ENCODE peak calls at places on chromosomes 11 and 22, in seven cellular contexts. D is K562, K is fibroblast of mammary gland, U is WTC11, W is pancreas, C is HL-60, Z is body of pancreas. S is an unnamed sample.

GRCh38 chr11:40054631-40055030 is 1404.8 kb downstream of the LRRC4C start:
- DNase-seq in K (no peak), U (no peak), D (no peak), Z (no peak), C (no peak), W (no peak), S (no peak)

GRCh38 chr22:30866811-30867271 is 101.7 kb downstream of the MORC2 start:
- DNase-seq in W (no peak), U (no peak), K (no peak), D (no peak), Z (no peak), C (no peak), S (no peak)

GRCh38 chr11:22244986-22245592 is 52.2 kb downstream of the ANO5 start:
- DNase-seq in W (peak), D (peak), K (peak), C (no peak), U (peak), Z (peak), S (peak)

GRCh38 chr11:89159974-89160373 is 17.7 kb upstream of the TYR start:
- DNase-seq in W (no peak), Z (no peak), U (no peak), K (no peak), C (no peak), D (no peak), S (no peak)

GRCh38 chr22:43446881-43447280 is 35.1 kb downstream of the MPPED1 start:
- DNase-seq in U (no peak), D (no peak), C (no peak), W (no peak), K (no peak), Z (peak), S (no peak)

GRCh38 chr11:69949327-69949726 is 128.8 kb upstream of the ANO1 start:
- DNase-seq in Z (peak), W (no peak), C (no peak), D (peak), U (no peak), K (peak), S (no peak)

GRCh38 chr11:68312780-68313573 is 586 bp downstream of the LRP5 start:
- DNase-seq in Z (peak), U (no peak), W (peak), K (no peak), D (peak), C (no peak), S (no peak)

GRCh38 chr11:19648321-19648720 is 64.3 kb upstream of the NAV2 start:
- DNase-seq in U (no peak), W (no peak), Z (no peak), C (no peak), D (no peak), K (no peak), S (no peak)

GRCh38 chr11:121814962-121815361 is 301.1 kb downstream of the BLID start:
- DNase-seq in W (no peak), C (no peak), U (no peak), K (peak), D (no peak), Z (no peak), S (no peak)

GRCh38 chr11:57779275-57779674 is 17.7 kb downstream of the CTNND1 start:
- DNase-seq in Z (peak), C (no peak), K (no peak), W (no peak), U (peak), D (no peak), S (no peak)

GRCh38 chr11:64501500-64502427 is 89.3 kb upstream of the SLC22A12 start:
- DNase-seq in C (no peak), K (no peak), Z (no peak), U (no peak), W (no peak), D (peak), S (no peak)

GRCh38 chr11:64918056-64918455 is 1.0 kb upstream of the ATG2A start:
- DNase-seq in Z (no peak), K (peak), C (no peak), D (peak), U (no peak), W (no peak), S (no peak)

GRCh38 chr11:71112990-71113389 is 139.4 kb downstream of the SHANK2 start:
- DNase-seq in K (no peak), W (no peak), D (no peak), U (no peak), Z (peak), C (no peak), S (no peak)

GRCh38 chr22:23769321-23769965 is 1.7 kb upstream of the CHCHD10 start:
- DNase-seq in Z (no peak), W (no peak), K (no peak), C (no peak), D (no peak), U (no peak), S (no peak)

GRCh38 chr11:2779981-2780849 is 80.4 kb upstream of the KCNQ1OT1 start:
- DNase-seq in K (no peak), U (peak), Z (peak), C (no peak), W (peak), D (peak), S (peak)

GRCh38 chr11:131668867-131669780 is 298.7 kb downstream of the NTM start:
- DNase-seq in D (peak), Z (peak), C (peak), K (peak), W (no peak), U (peak), S (no peak)

GRCh38 chr11:19951558-19952083 is 208.7 kb downstream of the DBX1 start:
- DNase-seq in K (peak), D (peak), W (no peak), U (no peak), Z (no peak), C (peak), S (no peak)

GRCh38 chr11:66268953-66269906 is 791 bp downstream of the RAB1B start:
- DNase-seq in Z (no peak), U (peak), C (peak), D (peak), K (peak), W (peak), S (no peak)

GRCh38 chr11:35786918-35787557 is 124.5 kb downstream of the TRIM44 start:
- DNase-seq in K (peak), U (peak), Z (no peak), W (no peak), C (no peak), D (no peak), S (no peak)

GRCh38 chr11:3953327-3953726 is 97.9 kb downstream of the STIM1 start:
- DNase-seq in K (no peak), Z (no peak), W (no peak), D (no peak), U (no peak), C (no peak), S (no peak)

GRCh38 chr11:46117842-46118241 is 3.4 kb downstream of the PHF21A start:
- DNase-seq in W (no peak), Z (no peak), U (no peak), C (no peak), K (no peak), D (peak), S (no peak)
- TF ChIP-seq CTCF in W (no peak), Z (no peak), U (no peak), C (no peak), K (peak), D (no peak), S (peak)

DNA sequence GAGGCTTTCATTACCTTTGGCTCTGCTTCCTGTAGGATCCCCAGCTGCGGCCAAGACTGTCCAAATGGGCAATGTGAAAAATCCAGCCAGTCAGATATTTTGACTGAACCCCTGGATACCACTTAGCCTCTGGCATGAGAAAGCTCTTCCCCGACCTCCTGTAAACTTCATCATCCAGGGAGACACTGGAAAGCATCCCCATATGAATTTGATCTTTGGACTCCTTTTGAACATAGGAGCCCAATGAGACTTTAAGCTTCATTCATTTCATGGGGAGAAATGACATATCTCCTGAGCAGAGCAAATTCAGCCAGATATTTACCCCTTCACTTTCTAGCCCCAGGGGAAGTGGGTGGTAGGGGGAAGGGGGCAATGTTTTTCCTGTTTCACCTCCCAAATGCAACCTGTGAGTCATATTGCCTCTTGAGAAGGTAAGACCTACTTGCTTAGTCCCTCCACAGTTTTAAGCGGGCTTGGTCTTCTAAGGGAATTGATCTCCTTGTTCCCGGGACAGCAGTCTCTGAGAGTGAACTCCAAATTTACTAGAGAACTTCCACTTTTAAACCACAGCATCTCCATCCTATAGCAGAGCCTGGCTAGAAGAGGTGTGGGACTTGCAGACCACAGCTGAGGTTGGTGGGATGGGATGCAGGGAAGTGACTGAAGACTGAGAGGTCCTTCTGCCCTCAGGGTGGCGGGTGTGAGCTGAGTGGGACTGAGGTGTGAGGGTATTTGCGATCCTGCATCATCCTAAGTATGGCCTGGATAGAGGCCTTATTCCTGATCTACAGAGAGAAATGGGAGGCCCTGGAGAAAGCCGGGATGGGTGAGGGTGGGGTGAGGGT is 20.3 kb upstream of the POU2AF1 start:
- DNase-seq in C (no peak), K (no peak), U (no peak), W (no peak), Z (no peak), D (no peak), S (no peak)
- TF ChIP-seq CTCF in C (no peak), K (no peak), U (no peak), W (no peak), Z (no peak), D (no peak), S (no peak)

GRCh38 chr11:27512238-27512637 is 5.7 kb upstream of the LIN7C start:
- DNase-seq in W (no peak), K (no peak), U (no peak), C (no peak), Z (no peak), D (no peak), S (no peak)
- TF ChIP-seq CTCF in W (no peak), K (no peak), U (no peak), C (no peak), Z (no peak), D (no peak), S (no peak)

DNA sequence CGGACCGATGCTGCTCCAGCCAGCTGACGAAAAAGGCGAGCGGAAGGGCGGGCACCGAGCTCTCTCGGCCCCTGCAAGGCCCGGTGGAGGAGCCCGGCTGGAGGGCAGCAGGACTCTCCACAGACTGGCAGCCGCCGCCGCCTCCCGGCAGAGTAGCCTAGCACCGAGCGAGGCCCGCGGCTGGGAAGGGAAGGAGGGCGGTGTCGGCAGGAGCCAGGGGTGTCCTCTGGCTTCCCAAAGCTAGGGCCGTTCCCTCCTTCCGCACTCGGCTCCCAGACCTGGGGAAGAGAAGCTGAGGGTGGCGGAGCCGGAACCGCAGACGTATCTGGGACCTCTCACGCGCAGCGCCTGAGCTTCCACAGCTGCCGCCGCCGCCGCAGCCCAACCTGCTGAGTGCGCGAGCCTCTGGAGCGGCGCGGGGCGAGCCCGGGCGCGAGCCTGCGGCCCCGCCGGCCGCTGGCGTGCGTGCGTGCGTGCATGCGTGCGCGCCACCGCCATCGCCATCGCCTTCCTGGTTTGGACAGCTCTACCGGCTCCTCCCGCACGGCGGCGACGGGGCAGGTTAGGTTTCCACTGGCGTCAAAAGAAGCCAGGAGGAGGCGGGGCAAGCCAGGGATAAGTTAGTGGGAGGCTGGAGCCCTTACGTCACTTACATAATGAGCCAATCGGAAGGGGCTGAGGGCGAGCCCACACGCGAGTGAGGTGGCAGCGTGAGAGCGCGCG is at the start of gene RAB6A:
- DNase-seq in K (peak), U (peak), C (peak), Z (peak), D (peak), W (peak), S (peak)
- TF ChIP-seq CTCF in K (no peak), U (no peak), C (no peak), Z (peak), D (peak), W (no peak), S (no peak)

GRCh38 chr11:76698321-76699043 is 27.9 kb upstream of the LRRC32 start:
- DNase-seq in Z (no peak), C (no peak), W (no peak), U (peak), D (peak), K (no peak), S (no peak)
- TF ChIP-seq CTCF in Z (no peak), C (no peak), W (no peak), U (peak), D (peak), K (peak), S (peak)

GRCh38 chr22:21657361-21658118 is 8.3 kb upstream of the PPIL2 start:
- DNase-seq in K (no peak), Z (peak), U (peak), W (peak), D (peak), C (peak), S (no peak)
- TF ChIP-seq CTCF in K (no peak), Z (peak), U (no peak), W (no peak), D (peak), C (peak), S (peak)

GRCh38 chr11:27184458-27185312 is 144.1 kb downstream of the BBOX1 start:
- DNase-seq in W (no peak), K (no peak), U (no peak), C (no peak), D (no peak), Z (no peak), S (no peak)
- TF ChIP-seq CTCF in W (no peak), K (no peak), U (no peak), C (no peak), D (no peak), Z (no peak), S (no peak)

DNA sequence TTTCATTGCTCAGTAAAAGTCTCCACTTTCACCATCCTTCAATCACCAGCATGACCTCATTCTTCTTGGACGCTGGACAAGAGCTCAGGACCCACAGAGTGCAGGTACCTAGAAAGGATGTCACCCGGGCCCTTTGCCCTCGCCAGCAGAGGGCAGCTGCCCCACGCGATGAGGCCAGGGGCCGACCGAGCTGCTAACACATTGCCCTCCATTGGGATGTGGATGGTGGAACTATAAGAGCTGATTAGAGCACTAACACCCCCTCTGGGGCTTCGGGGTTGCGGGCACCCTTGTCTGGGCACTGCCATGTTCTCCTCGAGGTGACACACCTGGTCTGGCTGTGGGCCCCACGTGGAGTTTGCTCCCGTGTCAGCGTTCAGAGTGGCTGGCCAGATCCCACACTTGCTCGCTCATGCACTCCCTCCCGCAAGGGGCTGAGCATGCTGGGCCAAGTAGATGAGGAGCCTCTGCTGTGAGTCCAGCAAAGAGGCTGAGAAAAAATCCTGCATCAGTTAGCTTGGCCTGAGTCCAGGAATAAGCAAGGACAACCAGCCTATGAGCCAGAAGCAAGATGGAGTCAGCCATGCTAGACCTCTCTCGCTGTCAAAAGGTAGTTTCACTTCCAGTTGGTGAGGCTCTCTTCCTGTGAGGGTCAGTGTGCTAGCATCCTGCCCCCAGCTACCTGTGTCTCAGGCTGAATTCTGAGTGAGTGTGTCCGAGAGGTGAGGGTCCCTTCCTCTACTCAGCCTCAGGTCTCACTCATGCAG is 9.8 kb downstream of the KRTAP5-6 start:
- DNase-seq in U (peak), C (peak), D (peak), K (peak), W (no peak), Z (peak), S (no peak)
- TF ChIP-seq CTCF in U (no peak), C (peak), D (peak), K (peak), W (no peak), Z (no peak), S (peak)

S was measured in CD14-positive monocyte.